ENCODE peak calls at places on chromosome 14, in nine cellular contexts. W, J, S, K, F, O, X, M and P are unnamed samples.

GRCh38 chr14:23539209-23539866 is 12.2 kb downstream of the ZFHX2 start:
- DNase-seq in W (no peak), J (peak), S (peak), K (no peak), F (peak), O (peak), X (no peak), M (no peak), P (peak)

GRCh38 chr14:69606258-69606657 is 5.1 kb upstream of the SUSD6 start:
- DNase-seq in W (no peak), J (no peak), S (no peak), K (no peak), F (no peak), O (peak), X (no peak), M (no peak), P (no peak)

GRCh38 chr14:35385042-35385839 is 19.3 kb downstream of the NFKBIA start:
- DNase-seq in W (peak), J (peak), S (no peak), K (no peak), F (no peak), O (no peak), X (peak), M (no peak), P (peak)

GRCh38 chr14:67668559-67668958 is 5.9 kb downstream of the VTI1B start:
- DNase-seq in W (no peak), J (no peak), S (no peak), K (no peak), F (no peak), O (no peak), X (no peak), M (no peak), P (peak)

GRCh38 chr14:77278461-77279230 is 7.6 kb upstream of the NGB start:
- DNase-seq in W (no peak), J (no peak), S (no peak), K (no peak), F (no peak), O (no peak), X (no peak), M (no peak), P (no peak)

GRCh38 chr14:94101748-94102147 is 8.8 kb upstream of the IFI27 start:
- DNase-seq in W (no peak), J (no peak), S (no peak), K (no peak), F (no peak), O (no peak), X (no peak), M (no peak), P (no peak)

GRCh38 chr14:61616524-61617185 is 78.7 kb upstream of the HIF1A start:
- DNase-seq in W (no peak), J (no peak), S (no peak), K (no peak), F (no peak), O (no peak), X (peak), M (no peak), P (no peak)

GRCh38 chr14:90844321-90844720 is 28.1 kb upstream of the TTC7B start:
- DNase-seq in W (no peak), J (no peak), S (no peak), K (no peak), F (no peak), O (no peak), X (no peak), M (no peak), P (no peak)

GRCh38 chr14:99574099-99574880 is 29.7 kb downstream of the CCDC85C start:
- DNase-seq in W (no peak), J (no peak), S (no peak), K (no peak), F (peak), O (no peak), X (no peak), M (no peak), P (peak)

GRCh38 chr14:75293920-75294648 is 15.5 kb downstream of the FOS start:
- DNase-seq in W (peak), J (peak), S (peak), K (peak), F (peak), O (peak), X (peak), M (peak), P (peak)

GRCh38 chr14:76314521-76314951 is 61.4 kb upstream of the ESRRB start:
- DNase-seq in W (no peak), J (no peak), S (no peak), K (no peak), F (no peak), O (no peak), X (no peak), M (no peak), P (no peak)

GRCh38 chr14:94161087-94161486 is 13.0 kb upstream of the PPP4R4 start:
- DNase-seq in W (no peak), J (no peak), S (no peak), K (no peak), F (no peak), O (no peak), X (no peak), M (no peak), P (no peak)

GRCh38 chr14:56150645-56151345 is 32.6 kb downstream of the PELI2 start:
- DNase-seq in W (no peak), J (no peak), S (no peak), K (no peak), F (no peak), O (no peak), X (no peak), M (no peak), P (no peak)

GRCh38 chr14:77865455-77865854 is 65.5 kb downstream of the ADCK1 start:
- DNase-seq in W (no peak), J (no peak), S (no peak), K (no peak), F (no peak), O (no peak), X (no peak), M (no peak), P (no peak)

GRCh38 chr14:100573757-100574641 is 13.2 kb downstream of the BEGAIN start:
- DNase-seq in W (no peak), J (no peak), S (no peak), K (no peak), F (no peak), O (no peak), X (no peak), M (no peak), P (no peak)

GRCh38 chr14:59849371-59850130 is 21.0 kb downstream of the RTN1 start:
- DNase-seq in W (no peak), J (no peak), S (no peak), K (no peak), F (no peak), O (no peak), X (no peak), M (no peak), P (no peak)

GRCh38 chr14:93064411-93065271 is 51.1 kb downstream of the ITPK1 start:
- DNase-seq in W (no peak), J (no peak), S (no peak), K (no peak), F (no peak), O (no peak), X (no peak), M (no peak), P (no peak)

GRCh38 chr14:96256420-96256819 is 410 bp downstream of the BDKRB1 start:
- DNase-seq in W (peak), J (no peak), S (no peak), K (no peak), F (no peak), O (no peak), X (peak), M (no peak), P (no peak)

GRCh38 chr14:32472512-32473472 is 143.7 kb downstream of the AKAP6 start:
- DNase-seq in W (peak), J (peak), S (peak), K (no peak), F (no peak), O (no peak), X (no peak), M (no peak), P (peak)

GRCh38 chr14:50061664-50062437 is 54.5 kb downstream of the VCPKMT start:
- DNase-seq in W (peak), J (no peak), S (no peak), K (peak), F (peak), O (peak), X (no peak), M (peak), P (peak)

GRCh38 chr14:92224348-92224954 is 98.5 kb upstream of the SLC24A4 start:
- DNase-seq in W (peak), J (no peak), S (no peak), K (no peak), F (no peak), O (peak), X (no peak), M (no peak), P (no peak)

GRCh38 chr14:105702275-105702817 is 176.0 kb downstream of the TMEM121 start:
- DNase-seq in W (no peak), J (no peak), S (no peak), K (no peak), F (no peak), O (no peak), X (no peak), M (no peak), P (no peak)

GRCh38 chr14:92105845-92106094 is 612 bp downstream of the ATXN3 start:
- DNase-seq in W (no peak), J (no peak), S (peak), K (peak), F (peak), O (peak), X (peak), M (no peak), P (peak)

GRCh38 chr14:28375295-28375694 is 391.3 kb upstream of the FOXG1 start:
- DNase-seq in W (peak), J (no peak), S (no peak), K (no peak), F (peak), O (peak), X (no peak), M (no peak), P (peak)

GRCh38 chr14:96285667-96286066 is 29.7 kb downstream of the BDKRB1 start:
- DNase-seq in W (no peak), J (no peak), S (no peak), K (no peak), F (no peak), O (no peak), X (no peak), M (no peak), P (no peak)

GRCh38 chr14:29521526-29522137 is 406.0 kb downstream of the PRKD1 start:
- DNase-seq in W (no peak), J (no peak), S (peak), K (no peak), F (peak), O (peak), X (no peak), M (no peak), P (peak)

GRCh38 chr14:100078997-100079561 is 13.9 kb downstream of the EVL start:
- DNase-seq in W (peak), J (no peak), S (no peak), K (peak), F (no peak), O (no peak), X (peak), M (peak), P (no peak)

GRCh38 chr14:101104485-101104884 is 201.0 kb upstream of the RTL1 start:
- DNase-seq in W (no peak), J (no peak), S (no peak), K (no peak), F (no peak), O (no peak), X (no peak), M (no peak), P (no peak)

GRCh38 chr14:96565811-96566210 is 63.6 kb downstream of the PAPOLA start:
- DNase-seq in W (peak), J (no peak), S (no peak), K (no peak), F (no peak), O (no peak), X (no peak), M (no peak), P (no peak)

GRCh38 chr14:103085106-103086091 is 1.4 kb downstream of the LBHD2 start:
- DNase-seq in W (no peak), J (no peak), S (no peak), K (no peak), F (peak), O (peak), X (no peak), M (no peak), P (no peak)

GRCh38 chr14:42459171-42459685 is 852.6 kb downstream of the LRFN5 start:
- DNase-seq in W (no peak), J (no peak), S (no peak), K (no peak), F (no peak), O (no peak), X (no peak), M (no peak), P (no peak)

GRCh38 chr14:105864116-105864515 is 337.7 kb downstream of the TMEM121 start:
- DNase-seq in W (no peak), J (no peak), S (no peak), K (no peak), F (no peak), O (no peak), X (no peak), M (no peak), P (no peak)